ENCODE peak calls at places on chromosomes 4 and X, in four cellular contexts. One of them, this sample, is unnamed.

GRCh38 chr4:7911044-7911578 is 28.6 kb downstream of the AFAP1 start:
- DNase-seq in mesothelial cell of epicardium: peak; percentile 37
- DNase-seq in GM23338: peak; percentile 77
- DNase-seq in sciatic nerve: no peak
- DNase-seq in this sample: no peak

GRCh38 chr4:138938371-138938699 is 77.2 kb upstream of the NOCT start:
- DNase-seq in mesothelial cell of epicardium: no peak
- DNase-seq in GM23338: peak; percentile 71
- DNase-seq in sciatic nerve: no peak
- DNase-seq in this sample: peak; percentile 25

GRCh38 chrX:76014321-76014720 is 158.5 kb upstream of the PBDC1 start:
- DNase-seq in mesothelial cell of epicardium: no peak
- DNase-seq in GM23338: no peak
- DNase-seq in sciatic nerve: no peak
- DNase-seq in this sample: no peak

GRCh38 chrX:24245201-24245600 is 68.7 kb downstream of the SUPT20HL2 start:
- DNase-seq in mesothelial cell of epicardium: no peak
- DNase-seq in GM23338: no peak
- DNase-seq in sciatic nerve: no peak
- DNase-seq in this sample: no peak

GRCh38 chrX:136999021-136999420 is 34.8 kb downstream of the GPR101 start:
- DNase-seq in mesothelial cell of epicardium: no peak
- DNase-seq in GM23338: no peak
- DNase-seq in sciatic nerve: no peak
- DNase-seq in this sample: no peak

GRCh38 chr4:5463361-5463760 is 245.0 kb downstream of the EVC2 start:
- DNase-seq in mesothelial cell of epicardium: no peak
- DNase-seq in GM23338: no peak
- DNase-seq in sciatic nerve: no peak
- DNase-seq in this sample: no peak

GRCh38 chr4:13298655-13299054 is 185.5 kb downstream of the RAB28 start:
- DNase-seq in mesothelial cell of epicardium: no peak
- DNase-seq in GM23338: no peak
- DNase-seq in sciatic nerve: no peak
- DNase-seq in this sample: no peak

GRCh38 chr4:101346562-101347266 is 612 bp downstream of the PPP3CA start:
- DNase-seq in mesothelial cell of epicardium: peak; percentile 44
- DNase-seq in GM23338: peak; percentile 74
- DNase-seq in sciatic nerve: peak; percentile 77
- DNase-seq in this sample: peak; percentile 63

GRCh38 chrX:130114141-130114561 is 3.9 kb upstream of the ELF4 start:
- DNase-seq in mesothelial cell of epicardium: no peak
- DNase-seq in GM23338: no peak
- DNase-seq in sciatic nerve: no peak
- DNase-seq in this sample: no peak